ENCODE peak calls at places on chromosomes 4 and X, in five cellular contexts. M is left cardiac atrium, D is neural crest cell, E is left colon, J is choroid plexus epithelial cell. S is an unnamed sample.

GRCh38 chr4:187236491-187236890 is 512.8 kb upstream of the FAT1 start:
- DNase-seq in M (no peak), D (no peak), E (no peak), J (peak), S (no peak)

GRCh38 chrX:30275498-30275897 is 28.6 kb downstream of the MAGEB1 start:
- DNase-seq in M (no peak), D (no peak), E (no peak), J (peak), S (no peak)

GRCh38 chr4:36039031-36039430 is 205.3 kb downstream of the ARAP2 start:
- DNase-seq in M (no peak), D (no peak), E (peak), J (no peak), S (no peak)

GRCh38 chr4:73309211-73309610 is 50.6 kb upstream of the ANKRD17 start:
- DNase-seq in M (no peak), D (no peak), E (no peak), J (peak), S (no peak)

GRCh38 chr4:186829740-186830449 is 106.2 kb upstream of the FAT1 start:
- DNase-seq in M (no peak), D (no peak), E (no peak), J (peak), S (no peak)

GRCh38 chr4:8641256-8641655 is 48.7 kb downstream of the CPZ start:
- DNase-seq in M (peak), D (no peak), E (no peak), J (no peak), S (peak)

GRCh38 chr4:57442834-57443291 is 332.7 kb upstream of the IGFBP7 start:
- DNase-seq in M (no peak), D (peak), E (no peak), J (peak), S (no peak)

GRCh38 chr4:10160280-10160856 is 43.8 kb upstream of the WDR1 start:
- DNase-seq in M (no peak), D (no peak), E (no peak), J (peak), S (no peak)

GRCh38 chr4:144338834-144339233 is 198.3 kb upstream of the GYPA start:
- DNase-seq in M (no peak), D (no peak), E (no peak), J (no peak), S (no peak)

S was measured in type B pancreatic cell.